ENCODE peak calls at places on chromosomes 16 and 17, in ten cellular contexts. X is PC-3; Q is heart right ventricle; D is OCI-LY7; J is keratinocyte; L is SK-N-SH; V is uterus; H is aorta; S is pancreas; C is CD8-positive, alpha-beta T cell. M is an unnamed sample.

GRCh38 chr16:49932943-49933342 is 77.0 kb upstream of the ZNF423 start:
- DNase-seq in V (no peak), D (no peak), C (no peak), X (peak; percentile 5), Q (peak; percentile 19), J (no peak), L (no peak), S (no peak), H (no peak), M (no peak)

GRCh38 chr17:63697341-63698286 is 2.3 kb downstream of the LIMD2 start:
- DNase-seq in J (no peak), C (peak; percentile 90), S (peak; percentile 80), V (no peak), D (peak; percentile 91), L (peak; percentile 71), H (no peak), X (peak; percentile 74), Q (peak; percentile 34), M (peak; percentile 72)

GRCh38 chr16:65663774-65664173 is 541.9 kb upstream of the CDH11 start:
- DNase-seq in L (no peak), Q (no peak), S (no peak), V (no peak), D (no peak), J (no peak), H (no peak), C (no peak), X (peak; percentile 16), M (no peak)

GRCh38 chr17:16929281-16929680 is 42.6 kb downstream of the TNFRSF13B start:
- DNase-seq in Q (no peak), H (peak; percentile 33), X (no peak), D (no peak), L (no peak), S (no peak), J (no peak), C (no peak), V (no peak), M (no peak)

GRCh38 chr17:36641877-36642845 is 40.8 kb downstream of the MRM1 start:
- DNase-seq in L (peak; percentile 83), H (peak; percentile 76), C (no peak), Q (no peak), J (no peak), S (peak; percentile 65), X (no peak), D (no peak), V (no peak), M (no peak)

GRCh38 chr17:80938556-80938955 is 53.1 kb upstream of the CHMP6 start:
- DNase-seq in D (no peak), S (peak; percentile 3), X (no peak), H (peak; percentile 40), L (no peak), J (no peak), C (no peak), V (peak; percentile 15), Q (no peak), M (no peak)

GRCh38 chr17:83054518-83055125 is 24.8 kb upstream of the METRNL start:
- DNase-seq in S (peak; percentile 27), C (no peak), V (no peak), Q (no peak), J (no peak), H (no peak), X (no peak), D (no peak), L (no peak), M (no peak)

GRCh38 chr17:62405451-62405850 is 18.2 kb upstream of the METTL2A start:
- DNase-seq in C (no peak), X (no peak), S (no peak), J (no peak), H (no peak), V (no peak), L (no peak), D (no peak), Q (no peak), M (no peak)

DNA sequence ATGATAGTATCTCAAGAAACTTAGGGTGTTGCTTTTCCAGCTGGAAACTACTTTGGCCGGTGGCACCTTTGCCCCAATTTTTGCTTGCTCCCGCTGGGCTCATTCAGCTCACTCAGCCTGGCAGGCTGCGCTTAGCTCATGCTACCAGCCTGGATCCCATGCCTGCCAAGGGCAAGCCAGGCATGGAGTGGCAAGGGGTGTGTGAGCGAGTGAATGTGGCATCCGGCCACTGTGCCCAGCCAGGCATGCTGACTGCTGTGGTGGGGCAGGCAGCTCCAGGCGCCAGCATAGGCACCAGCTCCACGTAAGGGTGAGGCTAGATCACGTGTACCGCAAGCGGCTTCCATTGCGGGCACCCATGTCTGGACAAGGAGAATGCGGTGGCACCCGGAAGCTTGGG is 9.4 kb downstream of the B3GNT9 start:
- DNase-seq in H (peak; percentile 57), Q (no peak), C (no peak), V (no peak), L (no peak), S (no peak), X (no peak), J (no peak), D (no peak), M (no peak)
- H3K27ac ChIP-seq in H (no peak overlapping the region), Q (no peak overlapping the region), C (no peak overlapping the region), V (no peak overlapping the region), L (no peak overlapping the region), S (no peak overlapping the region), X (no peak overlapping the region), J (no peak overlapping the region), D (no peak overlapping the region), M (no peak overlapping the region)

DNA sequence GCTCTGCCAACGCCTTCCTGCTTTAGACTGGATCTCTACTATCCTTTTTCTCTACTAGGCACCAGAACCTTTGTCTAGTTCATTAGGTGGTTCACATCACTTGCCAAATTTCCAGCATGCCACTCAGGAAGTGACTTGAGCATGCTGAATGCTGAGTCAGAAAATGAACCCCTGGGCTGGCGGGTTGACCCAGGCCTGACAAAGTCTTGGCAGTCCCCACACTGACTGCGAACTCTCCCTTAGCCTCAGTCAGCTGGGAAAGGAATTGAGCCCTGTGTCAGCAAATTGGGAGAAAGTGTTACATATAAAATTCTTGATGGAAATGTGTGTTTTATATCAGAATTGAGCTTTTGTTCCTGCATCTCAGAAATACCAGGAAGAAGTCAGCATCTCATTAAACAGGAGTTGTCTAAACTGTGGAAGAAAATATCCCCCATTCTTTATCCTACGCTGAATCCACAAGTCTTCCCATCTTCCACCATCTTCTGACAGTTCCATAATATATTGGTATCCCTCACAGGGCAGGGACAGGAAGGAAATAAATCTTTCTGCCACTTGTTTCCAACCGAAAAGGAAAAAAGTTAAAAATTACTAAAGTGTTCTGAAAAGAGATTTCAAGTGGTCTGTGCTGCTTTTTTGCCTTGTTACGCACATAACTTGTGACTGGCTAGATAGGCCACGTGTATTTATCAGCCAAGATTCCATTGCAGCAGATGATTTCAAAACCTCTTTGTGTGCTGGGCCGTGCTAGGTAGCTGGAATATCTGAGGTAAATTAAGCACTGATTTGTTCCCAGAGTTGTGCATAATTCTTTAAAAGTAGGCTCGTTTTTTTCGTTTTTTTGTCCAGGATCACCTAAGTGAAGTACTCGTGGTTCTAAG is 16.7 kb upstream of the SLC12A3 start:
- DNase-seq in S (peak; percentile 47), J (no peak), C (no peak), H (peak; percentile 86), V (no peak), D (no peak), L (no peak), Q (peak; percentile 43), X (peak; percentile 70), M (peak; percentile 36)
- H3K27ac ChIP-seq in S (peak overlapping the region; percentile 65), J (peak overlapping the region; percentile 57), C (no peak overlapping the region), H (no peak overlapping the region), V (peak overlapping the region; percentile 55), D (peak overlapping the region; percentile 27), L (peak overlapping the region; percentile 77), Q (no peak overlapping the region), X (peak overlapping the region; percentile 67), M (no peak overlapping the region)

DNA sequence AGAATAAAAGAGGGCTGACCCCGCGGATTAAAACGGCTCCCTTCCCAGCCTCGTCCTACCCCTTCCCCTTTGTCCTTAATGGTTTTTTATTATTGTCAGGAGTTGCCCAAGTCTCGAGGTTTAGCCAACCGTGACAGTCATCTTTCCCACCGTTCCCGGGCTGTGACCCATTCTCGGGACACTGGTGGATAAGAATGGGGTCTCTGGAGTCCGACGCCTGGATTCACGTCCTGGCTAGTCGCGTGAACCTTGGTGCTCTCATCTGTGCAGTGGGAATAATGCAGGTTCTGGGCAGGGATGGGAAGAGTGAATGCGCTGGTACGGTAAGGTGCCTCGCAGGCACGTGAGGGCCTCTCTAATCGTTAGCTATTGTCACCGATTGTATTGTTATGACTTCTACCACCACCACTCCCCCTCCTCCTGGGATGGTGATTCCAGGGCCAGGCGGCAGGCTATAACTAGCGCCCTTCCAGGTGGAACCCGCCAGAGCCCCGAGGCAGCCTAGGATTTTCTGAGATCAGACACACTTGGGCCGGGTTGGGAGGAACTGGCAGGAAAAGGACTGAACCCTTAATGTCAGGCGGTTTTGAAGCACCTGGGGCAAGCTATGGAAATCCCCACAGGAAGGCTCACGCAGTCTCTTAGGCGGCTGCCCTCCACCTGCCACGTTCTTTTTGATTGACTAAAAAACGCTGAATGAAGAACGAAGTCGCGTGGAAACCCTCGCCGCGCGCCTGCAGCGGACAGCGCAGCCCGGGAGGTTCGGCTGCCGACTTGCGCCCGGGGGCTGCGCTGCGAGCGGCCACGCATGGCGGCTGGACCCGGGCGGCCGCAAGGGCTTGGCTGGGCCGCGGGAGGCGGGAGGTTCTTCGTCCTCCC is 2.7 kb downstream of the HS3ST3B1 start:
- DNase-seq in D (no peak), S (no peak), Q (no peak), H (peak; percentile 59), J (no peak), L (no peak), V (no peak), C (peak; percentile 63), X (no peak), M (no peak)
- H3K27ac ChIP-seq in D (no peak overlapping the region), S (no peak overlapping the region), Q (no peak overlapping the region), H (no peak overlapping the region), J (peak overlapping the region; percentile 48), L (no peak overlapping the region), V (no peak overlapping the region), C (peak overlapping the region; percentile 88), X (no peak overlapping the region), M (no peak overlapping the region)

GRCh38 chr17:7260601-7261376 is 1.5 kb downstream of the CLDN7 start:
- DNase-seq in D (no peak), V (no peak), L (no peak), C (no peak), S (peak; percentile 91), Q (no peak), H (no peak), X (peak; percentile 70), J (no peak), M (no peak)

GRCh38 chr17:7261377-7262191 is 694 bp downstream of the CLDN7 start:
- DNase-seq in Q (no peak), L (peak; percentile 76), C (peak; percentile 71), J (no peak), H (no peak), D (no peak), X (no peak), V (no peak), S (peak; percentile 77), M (no peak)

GRCh38 chr17:7263071-7263800 is 958 bp upstream of the CLDN7 start:
- DNase-seq in L (peak; percentile 43), H (no peak), X (peak; percentile 69), Q (no peak), S (peak; percentile 77), J (no peak), C (peak; percentile 51), V (no peak), D (no peak), M (no peak)

GRCh38 chr17:7262192-7263070 is at the start of gene CLDN7:
- DNase-seq in X (peak; percentile 85), Q (no peak), C (no peak), S (peak; percentile 93), D (no peak), V (no peak), J (no peak), L (peak; percentile 42), H (no peak), M (no peak)

DNA sequence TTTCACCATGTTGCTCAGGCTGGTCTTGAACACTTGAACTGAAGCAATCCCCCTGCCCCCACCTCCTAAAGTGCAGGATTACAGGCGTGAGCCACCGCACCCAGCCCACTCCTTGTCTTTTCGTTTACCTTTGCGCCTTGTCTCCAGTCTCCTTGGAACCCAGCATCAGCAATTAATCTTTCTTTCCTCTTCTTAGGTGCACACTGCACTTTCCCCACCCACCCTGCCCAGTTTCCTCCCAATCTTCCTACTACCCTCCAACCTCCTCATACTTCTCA is 1.5 kb upstream of the CLDN7 start:
- DNase-seq in C (no peak), D (no peak), H (no peak), L (peak; percentile 7), Q (no peak), X (no peak), S (no peak), V (no peak), J (no peak), M (no peak)
- H3K27ac ChIP-seq in C (no peak overlapping the region), D (no peak overlapping the region), H (no peak overlapping the region), L (no peak overlapping the region), Q (no peak overlapping the region), X (peak overlapping the region; percentile 93), S (no peak overlapping the region), V (no peak overlapping the region), J (no peak overlapping the region), M (no peak overlapping the region)

M was measured in MM.1S.